ENCODE peak calls at places on chromosomes 16 and 17, in nine cellular contexts. E, L, Z, W, M, T, N, X and C are unnamed samples.

GRCh38 chr16:85136705-85137322 is 24.5 kb upstream of the CIBAR2 start:
- DNase-seq in X (no peak), T (no peak), M (peak; percentile 60), Z (no peak), L (peak; percentile 43), E (no peak), W (peak; percentile 48), N (no peak), C (peak; percentile 67)

GRCh38 chr16:9969580-9969979 is 212.6 kb downstream of the GRIN2A start:
- DNase-seq in N (no peak), M (no peak), T (no peak), W (no peak), X (no peak), L (no peak), Z (no peak), E (no peak), C (no peak)

GRCh38 chr17:14046978-14047377 is 22.3 kb upstream of the COX10 start:
- DNase-seq in M (no peak), T (no peak), W (no peak), Z (no peak), X (no peak), L (no peak), N (no peak), E (no peak), C (no peak)

GRCh38 chr17:11238710-11239109 is 2.3 kb upstream of the SHISA6 start:
- DNase-seq in X (no peak), E (no peak), Z (no peak), N (no peak), M (no peak), T (no peak), W (no peak), L (no peak), C (no peak)

GRCh38 chr16:23629516-23629915 is 11.6 kb downstream of the PALB2 start:
- DNase-seq in X (no peak), E (no peak), Z (no peak), T (no peak), L (no peak), W (no peak), N (no peak), M (no peak), C (no peak)

GRCh38 chr16:54280751-54281150 is 5.8 kb downstream of the IRX3 start:
- DNase-seq in Z (no peak), E (no peak), L (no peak), W (no peak), T (no peak), N (no peak), X (no peak), M (no peak), C (no peak)

GRCh38 chr17:80791758-80792284 is 199.8 kb upstream of the CHMP6 start:
- DNase-seq in T (peak; percentile 78), N (peak; percentile 68), W (no peak), M (peak; percentile 91), Z (no peak), L (peak; percentile 39), X (peak; percentile 23), E (no peak), C (no peak)

GRCh38 chr16:79261461-79261860 is 339.1 kb downstream of the MAF start:
- DNase-seq in M (no peak), L (peak; percentile 36), E (no peak), X (peak; percentile 16), Z (no peak), N (no peak), T (peak; percentile 66), W (peak; percentile 54), C (no peak)

GRCh38 chr16:74249281-74249680 is 47.3 kb upstream of the PSMD7 start:
- DNase-seq in X (no peak), L (no peak), T (no peak), W (no peak), M (no peak), N (no peak), E (no peak), Z (no peak), C (no peak)

GRCh38 chr17:29042679-29043538 is at the start of gene PIPOX:
- DNase-seq in Z (no peak), N (peak; percentile 29), W (peak; percentile 18), X (no peak), T (no peak), L (peak; percentile 43), M (peak; percentile 20), E (no peak), C (peak; percentile 65)

GRCh38 chr17:60559995-60560859 is 34.2 kb upstream of the APPBP2 start:
- DNase-seq in L (no peak), M (no peak), E (no peak), T (no peak), X (no peak), W (no peak), N (no peak), Z (no peak), C (no peak)

GRCh38 chr17:56247816-56248215 is 94.5 kb downstream of the ANKFN1 start:
- DNase-seq in N (no peak), E (no peak), W (no peak), M (no peak), Z (no peak), X (no peak), L (no peak), T (no peak), C (no peak)

GRCh38 chr16:2500937-2501750 is 12.6 kb upstream of the ATP6V0C start:
- DNase-seq in L (peak; percentile 89), T (peak; percentile 77), E (peak; percentile 84), X (peak; percentile 70), N (peak; percentile 64), W (peak; percentile 87), M (peak; percentile 89), Z (peak; percentile 60), C (peak; percentile 30)

GRCh38 chr17:79752175-79752574 is 21.4 kb downstream of the ENPP7 start:
- DNase-seq in T (peak; percentile 49), W (no peak), L (no peak), Z (no peak), X (no peak), E (no peak), M (no peak), N (no peak), C (no peak)

GRCh38 chr16:53785044-53785443 is 81.1 kb downstream of the FTO start:
- DNase-seq in E (no peak), T (no peak), Z (no peak), L (no peak), N (peak; percentile 76), W (no peak), X (no peak), M (no peak), C (no peak)

GRCh38 chr17:66446419-66446818 is 144.0 kb downstream of the PRKCA start:
- DNase-seq in T (no peak), Z (no peak), L (no peak), N (no peak), X (no peak), M (no peak), E (no peak), W (no peak), C (no peak)

GRCh38 chr17:65283704-65284103 is 146.5 kb downstream of the RGS9 start:
- DNase-seq in W (no peak), Z (no peak), L (no peak), T (no peak), X (no peak), E (no peak), M (no peak), N (no peak), C (no peak)

GRCh38 chr17:38558751-38559024 is 47.1 kb downstream of the SRCIN1 start:
- DNase-seq in T (no peak), W (no peak), X (no peak), E (no peak), Z (no peak), M (no peak), N (no peak), L (no peak), C (no peak)

GRCh38 chr16:80778707-80779106 is 25.7 kb downstream of the CDYL2 start:
- DNase-seq in L (no peak), T (no peak), M (no peak), X (no peak), Z (no peak), N (no peak), W (no peak), E (no peak), C (no peak)

GRCh38 chr16:28087140-28087660 is 23.7 kb upstream of the GSG1L start:
- DNase-seq in T (no peak), L (no peak), E (no peak), N (no peak), W (no peak), Z (no peak), X (no peak), M (no peak), C (no peak)

GRCh38 chr17:50719924-50720805 is 762 bp downstream of the LUC7L3 start:
- DNase-seq in E (no peak), T (no peak), M (no peak), L (no peak), W (no peak), N (no peak), Z (no peak), X (no peak), C (no peak)

GRCh38 chr16:4911831-4912422 is 25.0 kb downstream of the PPL start:
- DNase-seq in L (no peak), E (no peak), Z (no peak), M (peak; percentile 69), W (no peak), X (no peak), T (no peak), N (no peak), C (no peak)

GRCh38 chr17:29567362-29568330 is 809 bp upstream of the ABHD15 start:
- DNase-seq in W (peak; percentile 71), E (peak; percentile 73), Z (peak; percentile 70), M (peak; percentile 85), L (peak; percentile 69), T (peak; percentile 81), X (peak; percentile 64), N (no peak), C (peak; percentile 53)

GRCh38 chr17:63542942-63543821 is 7.1 kb upstream of the DCAF7 start:
- DNase-seq in T (no peak), W (no peak), E (no peak), M (peak; percentile 3), L (peak; percentile 87), X (no peak), Z (no peak), N (no peak), C (no peak)

GRCh38 chr17:59829217-59830006 is 63.3 kb downstream of the TUBD1 start:
- DNase-seq in L (no peak), X (no peak), W (no peak), M (peak; percentile 70), Z (peak; percentile 45), N (peak; percentile 39), T (peak; percentile 60), E (no peak), C (peak; percentile 99)

GRCh38 chr17:6071528-6072065 is 1.4 kb downstream of the WSCD1 start:
- DNase-seq in L (no peak), Z (no peak), X (no peak), W (no peak), E (no peak), N (no peak), M (no peak), T (no peak), C (no peak)

GRCh38 chr16:23424292-23424958 is 28.6 kb downstream of the COG7 start:
- DNase-seq in X (no peak), M (no peak), E (no peak), L (peak; percentile 20), Z (no peak), W (no peak), N (peak; percentile 85), T (no peak), C (no peak)

GRCh38 chr16:69823831-69824563 is 61.9 kb downstream of the WWP2 start:
- DNase-seq in N (no peak), L (peak; percentile 86), T (no peak), X (no peak), M (peak; percentile 76), Z (no peak), W (peak; percentile 59), E (no peak), C (no peak)

GRCh38 chr17:42781639-42782401 is 1.4 kb downstream of the WNK4 start:
- DNase-seq in M (peak; percentile 47), Z (no peak), N (no peak), L (no peak), T (no peak), W (no peak), X (no peak), E (no peak), C (no peak)

GRCh38 chr16:28166394-28167208 is 45.2 kb downstream of the XPO6 start:
- DNase-seq in W (no peak), M (no peak), L (no peak), T (peak; percentile 48), X (no peak), N (no peak), E (no peak), Z (no peak), C (no peak)

GRCh38 chr17:15255713-15256454 is 9.2 kb downstream of the PMP22 start:
- DNase-seq in Z (no peak), W (no peak), E (no peak), N (no peak), T (no peak), L (no peak), M (no peak), X (no peak), C (no peak)